ENCODE peak calls at places on chromosomes 6 and 20, in five cellular contexts. Y is lower leg skin, P is cardiac muscle cell, W is BE2C, O is neural progenitor cell. I is an unnamed sample.
A peak's percentile ranks its signal among the peaks of the same experiment; 100 is the strongest.

GRCh38 chr6:125138083-125138482 is 15.5 kb upstream of the TPD52L1 start:
- DNase-seq in Y (no peak), P (no peak), W (no peak), O (no peak), I (no peak)

GRCh38 chr6:106574729-106575458 is 54.4 kb downstream of the RTN4IP1 start:
- DNase-seq in Y (no peak), P (peak; percentile 68), W (no peak), O (peak; percentile 62), I (peak; percentile 83)

GRCh38 chr20:17895641-17896246 is 72.8 kb downstream of the SNX5 start:
- DNase-seq in Y (peak; percentile 90), P (peak; percentile 64), W (no peak), O (no peak), I (peak; percentile 84)

GRCh38 chr20:21103582-21104465 is 2.3 kb downstream of the LINC00237 start:
- DNase-seq in Y (no peak), P (no peak), W (no peak), O (peak; percentile 52), I (peak; percentile 12)

GRCh38 chr6:43665376-43665775 is 20.5 kb downstream of the RSPH9 start:
- DNase-seq in Y (no peak), P (no peak), W (no peak), O (no peak), I (peak; percentile 68)

GRCh38 chr6:44029489-44030185 is 97.6 kb downstream of the MRPL14 start:
- DNase-seq in Y (peak; percentile 65), P (peak; percentile 37), W (no peak), O (no peak), I (peak; percentile 93)

GRCh38 chr6:7421066-7421465 is 31.5 kb downstream of the RIOK1 start:
- DNase-seq in Y (no peak), P (no peak), W (no peak), O (no peak), I (no peak)

GRCh38 chr6:132391391-132392291 is 9.6 kb downstream of the MOXD1 start:
- DNase-seq in Y (no peak), P (peak; percentile 89), W (no peak), O (peak; percentile 39), I (peak; percentile 95)

GRCh38 chr6:100382767-100383195 is 81.9 kb downstream of the SIM1 start:
- DNase-seq in Y (no peak), P (no peak), W (no peak), O (no peak), I (peak; percentile 60)

GRCh38 chr6:138007014-138007472 is 100.2 kb downstream of the PERP start:
- DNase-seq in Y (peak; percentile 21), P (peak; percentile 28), W (peak; percentile 15), O (peak; percentile 67), I (peak; percentile 14)

GRCh38 chr6:138004423-138005287 is 102.6 kb downstream of the PERP start:
- DNase-seq in Y (peak; percentile 54), P (peak; percentile 53), W (no peak), O (peak; percentile 35), I (peak; percentile 6)

GRCh38 chr6:138001750-138002349 is 105.4 kb downstream of the PERP start:
- DNase-seq in Y (peak; percentile 92), P (peak; percentile 64), W (peak; percentile 49), O (peak; percentile 70), I (peak; percentile 79)

GRCh38 chr6:138008791-138009190 is 98.4 kb downstream of the PERP start:
- DNase-seq in Y (no peak), P (no peak), W (no peak), O (no peak), I (no peak)

DNA sequence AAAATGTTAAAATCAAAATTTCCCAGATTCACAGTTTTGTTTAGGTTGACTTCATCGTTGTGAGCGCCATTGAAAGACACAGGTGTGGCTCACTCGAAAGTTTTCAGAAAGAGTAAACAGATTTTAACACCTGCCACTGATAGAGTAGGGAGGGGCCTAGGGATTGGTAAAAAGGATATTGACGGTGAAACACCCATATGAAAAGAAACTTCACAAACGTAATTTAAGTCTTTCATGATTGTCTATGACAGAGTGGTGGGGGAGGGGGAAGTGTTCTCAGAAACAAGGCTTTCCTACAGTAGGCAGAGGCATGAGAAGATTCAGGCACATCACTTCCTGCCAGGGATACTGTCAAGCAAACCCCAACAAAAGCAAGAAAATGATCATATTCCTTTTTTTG is 101.4 kb downstream of the PERP start:
- DNase-seq in Y (no peak), P (no peak), W (no peak), O (no peak), I (no peak)
- TF ChIP-seq CTCF in Y (no peak), P (no peak), W (no peak), O (no peak), I (no peak)

DNA sequence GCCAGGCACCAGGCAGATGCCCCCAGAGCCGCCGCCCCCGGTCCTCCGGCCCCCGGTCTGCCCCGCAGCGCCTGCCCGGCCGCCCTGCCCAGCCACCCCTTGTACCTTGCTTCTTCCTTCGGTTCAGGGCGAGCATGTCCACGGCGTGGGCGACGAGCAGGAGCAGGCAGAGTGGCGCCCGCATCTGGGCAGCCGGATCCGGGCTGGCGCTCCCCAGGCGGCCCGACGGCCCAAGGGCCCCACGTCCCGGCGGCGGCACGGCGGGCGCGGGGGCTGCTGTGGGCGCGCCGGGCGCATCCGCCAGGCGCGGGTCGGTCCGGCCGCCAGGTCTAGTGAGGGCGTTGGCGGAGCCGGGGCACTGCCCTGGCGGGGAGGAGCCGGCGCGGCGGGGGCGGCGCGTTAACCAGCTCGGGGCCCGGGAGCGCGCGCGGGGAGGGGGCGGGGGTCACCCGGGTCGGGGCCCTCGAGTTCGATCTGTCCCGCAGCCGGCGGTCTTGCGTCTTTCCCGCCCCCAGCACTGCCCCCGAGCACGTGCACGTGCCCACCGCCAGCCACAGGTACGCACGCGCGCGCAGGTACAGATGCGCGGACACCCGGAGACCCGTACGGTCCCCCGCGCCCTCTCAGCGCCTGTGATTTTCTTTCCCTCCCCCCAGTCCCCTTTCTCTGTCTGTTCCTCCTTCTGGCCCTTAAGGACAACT is at the start of gene RSPO4:
- DNase-seq in Y (no peak), P (no peak), W (no peak), O (peak; percentile 64), I (no peak)
- H3K4me3 ChIP-seq in Y (no peak within 1 kb of the TSS), P (peak within 1 kb of the TSS; percentile 29), W (no peak within 1 kb of the TSS), O (peak within 1 kb of the TSS; percentile 51), I (peak within 1 kb of the TSS; percentile 47)

GRCh38 chr6:61886608-61887259 is 399.3 kb downstream of the KHDRBS2 start:
- DNase-seq in Y (no peak), P (no peak), W (no peak), O (no peak), I (no peak)
- TF ChIP-seq CTCF in Y (no peak), P (no peak), W (no peak), O (peak; percentile 45), I (no peak)

DNA sequence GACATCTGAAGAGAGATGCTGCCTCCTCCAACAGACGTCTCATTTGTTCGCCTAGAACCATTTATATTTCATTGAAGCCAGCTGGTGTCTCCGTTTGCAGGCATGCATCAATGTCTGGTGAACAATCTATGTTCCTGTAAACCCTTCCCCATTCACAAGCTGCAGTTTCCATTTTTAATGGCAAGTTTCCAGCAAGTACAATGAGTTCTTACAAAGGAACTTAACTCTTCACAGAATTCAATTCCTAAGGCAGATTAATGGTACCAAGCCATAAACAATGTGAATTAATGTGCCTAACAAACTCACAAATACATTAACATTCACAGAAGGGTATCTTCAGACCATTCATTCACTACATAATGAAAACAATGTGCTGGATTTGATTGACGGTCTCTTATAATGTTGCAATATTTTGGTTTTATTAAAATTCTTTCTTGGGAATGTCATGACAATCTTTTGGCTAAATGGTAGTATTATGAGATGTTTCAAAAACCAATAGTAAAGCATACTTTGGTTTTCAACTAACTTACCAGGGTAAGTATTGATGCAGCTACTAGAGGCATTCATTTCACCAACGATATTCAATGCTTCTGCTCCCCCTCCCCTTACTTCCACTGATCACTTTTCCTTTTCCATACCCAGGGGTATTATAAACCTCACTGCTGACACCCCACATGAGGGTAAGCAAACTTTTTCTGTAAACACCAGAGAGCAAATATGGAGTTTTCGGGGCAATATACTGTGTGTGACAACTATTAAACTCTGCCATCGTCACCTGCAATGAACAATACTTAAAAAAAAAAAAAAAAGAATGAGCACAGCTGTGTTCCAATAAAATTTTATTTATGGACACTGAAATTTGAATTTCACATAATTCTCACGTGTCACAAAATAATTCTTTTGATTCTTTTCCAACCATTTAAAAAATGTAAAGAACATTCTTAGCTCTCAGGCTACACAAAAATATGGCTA is 4.2 kb downstream of the AKIRIN2 start:
- DNase-seq in Y (no peak), P (peak; percentile 90), W (peak; percentile 43), O (peak; percentile 19), I (peak; percentile 70)
- H3K4me3 ChIP-seq in Y (no peak overlapping the region), P (peak overlapping the region; percentile 96), W (peak overlapping the region; percentile 98), O (peak overlapping the region; percentile 93), I (peak overlapping the region; percentile 90)

GRCh38 chr6:19452495-19452894 is 384.7 kb upstream of the ID4 start:
- DNase-seq in Y (no peak), P (no peak), W (no peak), O (peak; percentile 63), I (no peak)
- TF ChIP-seq CTCF in Y (no peak), P (no peak), W (no peak), O (peak; percentile 42), I (no peak)